ENCODE peak calls at places on chromosomes 13 and 19, in six cellular contexts. T is EL; I is stimulated activated CD4-positive, alpha-beta T cell treated with anti-CD3 and anti-CD28 coated beads, TNF-alpha, amount 100 ng/mL, for 48 hours; U is SW480; A is hippocampal formation; Q is activated CD4-positive, alpha-beta T cell treated with anti-CD3 and anti-CD28 coated beads for 1 hour. V is an unnamed sample.

GRCh38 chr13:71865858-71866172 is 1.2 kb downstream of the DACH1 start:
- DNase-seq in U (no peak), A (no peak), I (no peak), Q (no peak), T (no peak), V (peak; percentile 44)

GRCh38 chr19:10818306-10819123 is 17.5 kb downstream of the TMED1 start:
- DNase-seq in T (peak; percentile 41), Q (no peak), A (no peak), U (no peak), I (no peak), V (no peak)

GRCh38 chr19:5018224-5019015 is 49.5 kb downstream of the KDM4B start:
- DNase-seq in I (no peak), Q (no peak), A (no peak), U (no peak), T (peak; percentile 65), V (no peak)

GRCh38 chr19:2083174-2083854 is 12.8 kb downstream of the MOB3A start:
- DNase-seq in I (no peak), T (no peak), U (no peak), Q (peak; percentile 55), A (no peak), V (no peak)

GRCh38 chr19:32977269-32977668 is 5.2 kb downstream of the FAAP24 start:
- DNase-seq in U (no peak), I (no peak), T (no peak), A (no peak), Q (no peak), V (no peak)

GRCh38 chr13:108551674-108552073 is 77.7 kb upstream of the MYO16 start:
- DNase-seq in Q (no peak), T (no peak), I (no peak), A (no peak), U (no peak), V (no peak)

GRCh38 chr13:90696254-90696653 is 651.2 kb upstream of the MIR17HG start:
- DNase-seq in A (no peak), I (no peak), Q (no peak), T (peak; percentile 27), U (no peak), V (no peak)

GRCh38 chr19:8461376-8461775 is 16.6 kb downstream of the HNRNPM start:
- DNase-seq in T (no peak), Q (no peak), U (no peak), A (no peak), I (no peak), V (no peak)

GRCh38 chr19:2308114-2308556 is at the start of gene LINGO3:
- DNase-seq in T (no peak), I (no peak), Q (no peak), A (no peak), U (no peak), V (no peak)

GRCh38 chr13:36965767-36966166 is 33.4 kb downstream of the ALG5 start:
- DNase-seq in Q (no peak), A (no peak), U (no peak), T (peak; percentile 83), I (no peak), V (no peak)

GRCh38 chr19:13013649-13014048 is 18.4 kb downstream of the NFIX start:
- DNase-seq in Q (no peak), T (no peak), U (no peak), I (no peak), A (no peak), V (no peak)

GRCh38 chr13:55244991-55245644 is 1895.6 kb upstream of the PRR20A start:
- DNase-seq in A (no peak), T (no peak), U (no peak), Q (no peak), I (no peak), V (no peak)

GRCh38 chr13:76229281-76229680 is 593.2 kb downstream of the LMO7 start:
- DNase-seq in Q (no peak), I (no peak), A (no peak), T (no peak), U (no peak), V (no peak)

GRCh38 chr19:28633223-28634030 is 579.5 kb downstream of the UQCRFS1 start:
- DNase-seq in Q (peak; percentile 15), I (peak; percentile 10), U (peak; percentile 87), T (peak; percentile 56), A (no peak), V (no peak)

GRCh38 chr13:102721800-102722231 is 27.0 kb upstream of the METTL21C start:
- DNase-seq in U (no peak), A (peak; percentile 87), Q (no peak), T (peak; percentile 29), I (no peak), V (no peak)

GRCh38 chr19:50969413-50969760 is at the start of gene KLK6:
- DNase-seq in I (no peak), A (peak; percentile 91), Q (no peak), U (peak; percentile 99), T (no peak), V (no peak)

GRCh38 chr19:10936661-10937084 is 8.1 kb downstream of the TIMM29 start:
- DNase-seq in A (peak; percentile 44), Q (no peak), T (peak; percentile 81), I (peak; percentile 29), U (peak; percentile 82), V (no peak)

GRCh38 chr19:49894879-49895565 is 1.7 kb downstream of the IL4I1 start:
- DNase-seq in Q (no peak), T (no peak), I (peak; percentile 29), U (no peak), A (no peak), V (no peak)

GRCh38 chr19:13037161-13037560 is 41.9 kb downstream of the NFIX start:
- DNase-seq in U (peak; percentile 68), Q (no peak), I (no peak), T (peak; percentile 95), A (no peak), V (no peak)

GRCh38 chr13:44240611-44241010 is 133.0 kb upstream of the SERP2 start:
- DNase-seq in T (no peak), I (no peak), Q (no peak), A (no peak), U (no peak), V (no peak)

GRCh38 chr13:114235697-114236096 is 1.0 kb downstream of the CDC16 start:
- DNase-seq in A (no peak), U (no peak), Q (no peak), I (no peak), T (no peak), V (no peak)

GRCh38 chr13:32472194-32472621 is 44.3 kb upstream of the N4BP2L1 start:
- DNase-seq in T (no peak), Q (no peak), I (no peak), U (no peak), A (no peak), V (no peak)

GRCh38 chr19:49387936-49388372 is at the start of gene KASH5:
- DNase-seq in A (no peak), Q (peak; percentile 89), U (peak; percentile 45), I (peak; percentile 78), T (peak; percentile 15), V (peak; percentile 87)

GRCh38 chr13:44575741-44576395 is at the start of gene TSC22D1:
- DNase-seq in A (peak; percentile 68), I (peak; percentile 33), U (peak; percentile 49), T (peak; percentile 67), Q (peak; percentile 53), V (no peak)

GRCh38 chr19:44796701-44797115 is 12.2 kb upstream of the BCAM start:
- DNase-seq in T (no peak), I (no peak), A (no peak), Q (no peak), U (peak; percentile 84), V (no peak)

GRCh38 chr13:21898990-21899389 is 228.1 kb downstream of the FGF9 start:
- DNase-seq in I (no peak), A (no peak), Q (no peak), T (no peak), U (peak; percentile 18), V (no peak)

GRCh38 chr13:83536153-83536552 is 346.1 kb downstream of the SLITRK1 start:
- DNase-seq in I (no peak), U (no peak), A (no peak), T (no peak), Q (no peak), V (no peak)

GRCh38 chr13:29411493-29411892 is 184.0 kb downstream of the SLC7A1 start:
- DNase-seq in T (peak; percentile 39), I (no peak), Q (no peak), U (no peak), A (no peak), V (no peak)

GRCh38 chr19:35868823-35869326 is 501 bp downstream of the APLP1 start:
- DNase-seq in T (no peak), U (no peak), Q (no peak), I (no peak), A (no peak), V (no peak)

GRCh38 chr13:104143760-104144406 is 1077.7 kb upstream of the SLC10A2 start:
- DNase-seq in T (no peak), Q (no peak), I (no peak), U (peak; percentile 6), A (no peak), V (no peak)

GRCh38 chr13:76856141-76856571 is 30.0 kb downstream of the KCTD12 start:
- DNase-seq in I (no peak), Q (no peak), A (no peak), U (peak; percentile 15), T (peak; percentile 65), V (no peak)